ENCODE peak calls at places on chromosomes 6 and 20, in five cellular contexts. P is NB4, N is testis, T is PC-9, Z is GM23248. Y is an unnamed sample.

GRCh38 chr6:111201155-111201554 is 113.9 kb downstream of the SLC16A10 start:
- DNase-seq in T (no peak), N (no peak), Z (no peak), P (no peak), Y (no peak)

GRCh38 chr6:103273048-103273447 is 1586.7 kb downstream of the HACE1 start:
- DNase-seq in T (no peak), N (no peak), Z (no peak), P (peak), Y (no peak)

GRCh38 chr6:56223995-56224394 is 23.4 kb downstream of the COL21A1 start:
- DNase-seq in T (no peak), P (no peak), Z (peak), N (no peak), Y (no peak)

GRCh38 chr6:13908955-13909381 is 15.8 kb upstream of the RNF182 start:
- DNase-seq in Z (peak), N (peak), T (peak), P (peak), Y (peak)

GRCh38 chr20:4661191-4661590 is 60.5 kb upstream of the PRND start:
- DNase-seq in P (peak), Z (no peak), N (no peak), T (no peak), Y (no peak)

GRCh38 chr6:31792741-31793140 is 2.8 kb downstream of the VARS1 start:
- DNase-seq in N (no peak), Z (peak), T (peak), P (no peak), Y (no peak)

GRCh38 chr6:147642458-147642857 is 134.0 kb downstream of the SAMD5 start:
- DNase-seq in T (peak), N (no peak), Z (peak), P (no peak), Y (no peak)

GRCh38 chr6:43837501-43837900 is 67.5 kb downstream of the VEGFA start:
- DNase-seq in Z (no peak), N (no peak), P (no peak), T (no peak), Y (no peak)

GRCh38 chr6:156102129-156102528 is 646.5 kb upstream of the NOX3 start:
- DNase-seq in N (no peak), T (no peak), P (peak), Z (peak), Y (no peak)

GRCh38 chr6:11366934-11367637 is 134.6 kb upstream of the NEDD9 start:
- DNase-seq in Z (peak), P (no peak), N (no peak), T (no peak), Y (no peak)

GRCh38 chr20:49230575-49231211 is 11.5 kb downstream of the DDX27 start:
- DNase-seq in Z (peak), T (no peak), N (no peak), P (peak), Y (no peak)

GRCh38 chr20:17796096-17796563 is 96.4 kb downstream of the BANF2 start:
- DNase-seq in P (peak), N (no peak), Z (peak), T (no peak), Y (no peak)

GRCh38 chr6:43368517-43369160 is 808 bp downstream of the ZNF318 start:
- DNase-seq in T (peak), N (peak), Z (peak), P (peak), Y (no peak)

GRCh38 chr6:42766163-42766670 is 15.6 kb upstream of the BICRAL start:
- DNase-seq in P (no peak), N (no peak), T (peak), Z (peak), Y (no peak)

GRCh38 chr6:40359808-40360207 is 227.4 kb downstream of the LRFN2 start:
- DNase-seq in T (no peak), N (no peak), P (no peak), Z (no peak), Y (no peak)

GRCh38 chr6:154187203-154187602 is 148.2 kb downstream of the OPRM1 start:
- DNase-seq in P (no peak), N (no peak), T (no peak), Z (no peak), Y (no peak)

GRCh38 chr6:13425971-13426931 is 61.1 kb downstream of the GFOD1 start:
- DNase-seq in Z (peak), N (no peak), P (no peak), T (peak), Y (no peak)

GRCh38 chr6:36443951-36444428 is 1.2 kb downstream of the KCTD20 start:
- DNase-seq in P (peak), N (no peak), T (peak), Z (peak), Y (no peak)

GRCh38 chr20:64104667-64105451 is 2.5 kb downstream of the NPBWR2 start:
- DNase-seq in Z (no peak), P (no peak), N (peak), T (peak), Y (no peak)

GRCh38 chr6:3779574-3779849 is 28.0 kb upstream of the PXDC1 start:
- DNase-seq in N (no peak), T (no peak), P (no peak), Z (no peak), Y (no peak)

GRCh38 chr20:1225729-1226313 is at the start of gene RAD21L1:
- DNase-seq in P (peak), N (peak), Z (peak), T (peak), Y (peak)

GRCh38 chr6:47302043-47302442 is 7.7 kb downstream of the TNFRSF21 start:
- DNase-seq in Z (no peak), N (no peak), P (no peak), T (no peak), Y (no peak)

GRCh38 chr6:118649918-118650499 is 1.4 kb downstream of the CEP85L start:
- DNase-seq in P (peak), Z (peak), T (no peak), N (no peak), Y (no peak)

GRCh38 chr6:39688494-39688893 is 36.7 kb downstream of the KIF6 start:
- DNase-seq in N (no peak), T (no peak), Z (peak), P (peak), Y (no peak)

GRCh38 chr6:56540950-56541600 is 101.6 kb downstream of the DST start:
- DNase-seq in T (no peak), Z (peak), P (peak), N (no peak), Y (no peak)

GRCh38 chr20:58389324-58389967 is 417 bp downstream of the VAPB start:
- DNase-seq in Z (peak), T (peak), P (no peak), N (peak), Y (peak)

GRCh38 chr20:58390659-58391035 is 1.6 kb downstream of the VAPB start:
- DNase-seq in N (no peak), Z (no peak), T (no peak), P (no peak), Y (no peak)

GRCh38 chr20:58389968-58390658 is 1.1 kb downstream of the VAPB start:
- DNase-seq in N (no peak), T (no peak), Z (no peak), P (no peak), Y (no peak)

GRCh38 chr20:58388882-58389323 is at the start of gene VAPB:
- DNase-seq in P (peak), T (peak), N (peak), Z (peak), Y (peak)

GRCh38 chr20:58388028-58388601 is 914 bp upstream of the VAPB start:
- DNase-seq in Z (no peak), N (no peak), P (no peak), T (no peak), Y (no peak)
- H3K4me3 ChIP-seq in Z (peak), N (peak), P (peak), T (peak), Y (peak)

GRCh38 chr20:44827401-44827800 is 17.1 kb upstream of the RIMS4 start:
- DNase-seq in P (no peak), N (no peak), Z (no peak), T (no peak), Y (no peak)
- H3K4me3 ChIP-seq in P (no peak), N (no peak), Z (no peak), T (no peak), Y (no peak)

GRCh38 chr6:1607236-1607556 is 2.5 kb upstream of the FOXC1 start:
- DNase-seq in N (no peak), P (no peak), Z (no peak), T (no peak), Y (no peak)
- H3K4me3 ChIP-seq in N (no peak), P (peak), Z (no peak), T (peak), Y (no peak)

DNA sequence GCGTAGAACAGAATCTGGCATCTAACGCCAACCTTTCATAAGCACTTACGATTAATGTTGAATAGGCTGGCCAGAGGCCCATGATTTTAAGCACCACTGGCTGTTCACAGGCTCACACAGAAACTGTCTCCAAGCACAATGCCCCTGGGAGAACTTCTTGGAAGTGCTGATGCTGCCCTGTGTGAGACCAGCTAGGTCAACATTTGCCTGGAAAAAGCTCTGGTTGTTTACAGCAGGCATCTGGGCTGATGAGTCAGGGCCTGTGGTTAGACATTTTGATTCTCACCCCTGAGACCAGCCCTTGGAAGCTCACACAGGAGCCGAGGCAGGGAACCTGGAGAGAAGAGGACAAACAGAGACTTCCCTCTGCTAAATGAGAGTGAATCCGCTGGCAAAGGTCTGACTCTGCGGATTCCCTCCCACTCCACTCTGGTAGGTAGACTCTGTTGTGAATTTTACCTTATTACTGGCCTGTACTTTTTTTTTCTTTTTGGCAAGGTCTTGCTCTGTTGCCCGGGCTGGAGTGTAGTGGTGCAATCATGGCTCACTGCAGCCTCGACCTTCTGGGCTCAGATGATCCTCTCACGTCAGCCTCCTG is 6.8 kb upstream of the SULF2 start:
- DNase-seq in N (peak), T (peak), P (peak), Z (peak), Y (no peak)
- H3K4me3 ChIP-seq in N (no peak), T (peak), P (no peak), Z (no peak), Y (no peak)

GRCh38 chr6:167826230-167827061 is at the start of gene AFDN:
- DNase-seq in T (peak), P (no peak), N (peak), Z (peak), Y (peak)

GRCh38 chr6:167824591-167825041 is 2.1 kb upstream of the AFDN start:
- DNase-seq in T (no peak), P (no peak), N (peak), Z (peak), Y (no peak)

GRCh38 chr6:167825759-167826229 is 917 bp upstream of the AFDN start:
- DNase-seq in T (peak), Z (peak), P (no peak), N (peak), Y (no peak)

GRCh38 chr6:167827062-167827587 is 414 bp downstream of the AFDN start:
- DNase-seq in N (no peak), Z (peak), T (peak), P (no peak), Y (no peak)

GRCh38 chr6:167825059-167825758 is 1.5 kb upstream of the AFDN start:
- DNase-seq in T (no peak), P (no peak), Z (peak), N (peak), Y (no peak)
- H3K4me3 ChIP-seq in T (peak), P (no peak), Z (peak), N (peak), Y (peak)

GRCh38 chr6:138972226-138972665 is 15.8 kb downstream of the REPS1 start:
- DNase-seq in T (no peak), Z (peak), N (no peak), P (no peak), Y (no peak)

GRCh38 chr6:138970159-138970558 is 17.9 kb downstream of the REPS1 start:
- DNase-seq in N (no peak), P (no peak), Z (peak), T (no peak), Y (no peak)

GRCh38 chr6:138970856-138971425 is 17.1 kb downstream of the REPS1 start:
- DNase-seq in Z (peak), T (no peak), P (peak), N (no peak), Y (no peak)

GRCh38 chr6:138973481-138974140 is 14.4 kb downstream of the REPS1 start:
- DNase-seq in P (no peak), T (no peak), N (no peak), Z (peak), Y (no peak)

DNA sequence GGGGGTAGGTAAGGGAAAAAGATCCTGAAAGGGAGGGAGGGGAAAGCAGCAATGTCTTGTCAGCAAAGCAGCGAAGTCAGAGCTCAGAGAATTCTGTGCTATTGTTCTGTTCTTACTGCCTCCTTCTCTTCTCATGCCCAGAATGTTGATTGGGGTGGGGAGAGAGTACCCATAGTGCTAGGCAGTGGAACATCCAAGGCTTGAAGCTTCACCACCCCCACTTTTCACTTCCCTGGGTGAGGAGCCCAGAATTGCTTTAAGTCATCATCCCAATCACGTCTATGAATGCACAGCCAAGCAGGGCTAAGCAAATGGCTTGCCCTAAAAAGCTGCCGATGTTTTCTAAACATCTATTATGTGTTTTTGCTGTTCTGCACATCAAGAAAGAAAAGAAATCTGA is 16.5 kb downstream of the REPS1 start:
- DNase-seq in N (no peak), T (no peak), Z (peak), P (no peak), Y (no peak)
- H3K4me3 ChIP-seq in N (no peak), T (no peak), Z (peak), P (no peak), Y (no peak)

DNA sequence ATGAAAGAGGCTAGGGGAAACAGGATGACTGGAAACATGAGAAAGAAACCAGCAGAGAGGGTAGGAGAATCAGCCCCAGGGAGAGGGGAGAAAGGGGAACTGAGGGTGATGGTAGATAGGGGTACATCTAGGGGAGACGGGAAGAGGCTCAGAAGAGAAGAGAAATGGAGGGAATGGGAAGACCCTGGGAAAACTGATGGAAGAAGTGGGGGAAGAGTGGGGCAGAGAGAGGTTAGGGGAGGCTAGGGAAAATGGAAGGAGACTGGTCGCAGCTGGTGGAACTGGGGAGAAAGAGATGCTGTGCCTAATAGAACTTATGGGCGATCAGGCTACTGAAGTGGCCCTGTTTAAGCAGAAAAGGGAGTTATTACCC is 548 bp downstream of the PROCR start:
- DNase-seq in T (no peak), N (no peak), Z (peak), P (no peak), Y (no peak)
- H3K4me3 ChIP-seq in T (peak), N (no peak), Z (peak), P (no peak), Y (peak)

Y was measured in CD8-positive, alpha-beta memory T cell.